ENCODE peak calls at places on chromosome 4, in seven cellular contexts. One of them, this sample, is unnamed.
A peak's percentile ranks its signal among the peaks of the same experiment; 100 is the strongest.

GRCh38 chr4:171924761-171925376 is 111.7 kb downstream of the GALNTL6 start:
- DNase-seq in K562: no peak
- DNase-seq in GM12878: no peak
- DNase-seq in HCT116: no peak
- DNase-seq in H1: no peak
- DNase-seq in HepG2: no peak
- DNase-seq in SK-N-SH: no peak
- DNase-seq in this sample: peak; percentile 4

GRCh38 chr4:23972805-23973204 is 83.0 kb upstream of the PPARGC1A start:
- DNase-seq in HepG2: no peak
- DNase-seq in H1: no peak
- DNase-seq in SK-N-SH: no peak
- DNase-seq in HCT116: no peak
- DNase-seq in K562: no peak
- DNase-seq in GM12878: no peak
- DNase-seq in this sample: no peak

GRCh38 chr4:69830529-69831269 is 29.2 kb downstream of the SULT1E1 start:
- DNase-seq in GM12878: no peak
- DNase-seq in HepG2: peak; percentile 81
- DNase-seq in K562: no peak
- DNase-seq in HCT116: no peak
- DNase-seq in SK-N-SH: no peak
- DNase-seq in H1: no peak
- DNase-seq in this sample: peak; percentile 68

GRCh38 chr4:147543039-147543438 is 62.1 kb downstream of the EDNRA start:
- DNase-seq in H1: no peak
- DNase-seq in HepG2: no peak
- DNase-seq in HCT116: no peak
- DNase-seq in K562: no peak
- DNase-seq in SK-N-SH: no peak
- DNase-seq in GM12878: no peak
- DNase-seq in this sample: no peak

GRCh38 chr4:30553721-30554120 is 166.4 kb upstream of the PCDH7 start:
- DNase-seq in SK-N-SH: no peak
- DNase-seq in HCT116: no peak
- DNase-seq in H1: no peak
- DNase-seq in HepG2: no peak
- DNase-seq in K562: no peak
- DNase-seq in GM12878: no peak
- DNase-seq in this sample: no peak

GRCh38 chr4:40240040-40240653 is 43.3 kb downstream of the RHOH start:
- DNase-seq in K562: no peak
- DNase-seq in SK-N-SH: no peak
- DNase-seq in H1: no peak
- DNase-seq in GM12878: no peak
- DNase-seq in HepG2: no peak
- DNase-seq in HCT116: no peak
- DNase-seq in this sample: no peak

GRCh38 chr4:100288811-100289529 is 98.7 kb upstream of the DDIT4L start:
- DNase-seq in K562: no peak
- DNase-seq in HepG2: no peak
- DNase-seq in GM12878: no peak
- DNase-seq in H1: no peak
- DNase-seq in HCT116: no peak
- DNase-seq in SK-N-SH: no peak
- DNase-seq in this sample: no peak

GRCh38 chr4:106898621-106899230 is 137.4 kb downstream of the DKK2 start:
- DNase-seq in HepG2: peak; percentile 32
- DNase-seq in SK-N-SH: peak; percentile 33
- DNase-seq in H1: no peak
- DNase-seq in K562: peak; percentile 50
- DNase-seq in GM12878: no peak
- DNase-seq in HCT116: peak; percentile 51
- DNase-seq in this sample: peak; percentile 28

GRCh38 chr4:43277003-43277402 is 384.5 kb downstream of the GRXCR1 start:
- DNase-seq in H1: no peak
- DNase-seq in K562: no peak
- DNase-seq in SK-N-SH: no peak
- DNase-seq in HepG2: no peak
- DNase-seq in GM12878: no peak
- DNase-seq in HCT116: no peak
- DNase-seq in this sample: no peak

GRCh38 chr4:16642897-16643296 is 255.5 kb downstream of the LDB2 start:
- DNase-seq in HCT116: no peak
- DNase-seq in K562: peak; percentile 7
- DNase-seq in SK-N-SH: peak; percentile 51
- DNase-seq in H1: no peak
- DNase-seq in HepG2: peak; percentile 7
- DNase-seq in GM12878: no peak
- DNase-seq in this sample: peak; percentile 19

GRCh38 chr4:16636911-16637630 is 261.4 kb downstream of the LDB2 start:
- DNase-seq in K562: no peak
- DNase-seq in SK-N-SH: no peak
- DNase-seq in HCT116: no peak
- DNase-seq in H1: no peak
- DNase-seq in HepG2: no peak
- DNase-seq in GM12878: no peak
- DNase-seq in this sample: no peak

GRCh38 chr4:16643852-16644251 is 254.6 kb downstream of the LDB2 start:
- DNase-seq in HCT116: no peak
- DNase-seq in SK-N-SH: no peak
- DNase-seq in GM12878: no peak
- DNase-seq in K562: no peak
- DNase-seq in H1: no peak
- DNase-seq in HepG2: no peak
- DNase-seq in this sample: no peak

GRCh38 chr4:16646459-16646858 is 252.0 kb downstream of the LDB2 start:
- DNase-seq in K562: no peak
- DNase-seq in HCT116: no peak
- DNase-seq in SK-N-SH: no peak
- DNase-seq in HepG2: no peak
- DNase-seq in H1: no peak
- DNase-seq in GM12878: no peak
- DNase-seq in this sample: no peak

GRCh38 chr4:16641971-16642370 is 256.5 kb downstream of the LDB2 start:
- DNase-seq in HepG2: no peak
- DNase-seq in HCT116: no peak
- DNase-seq in SK-N-SH: no peak
- DNase-seq in H1: no peak
- DNase-seq in K562: no peak
- DNase-seq in GM12878: no peak
- DNase-seq in this sample: no peak
- TF ChIP-seq JUND in HepG2: no peak
- TF ChIP-seq JUND in HCT116: no peak
- TF ChIP-seq JUND in SK-N-SH: no peak
- TF ChIP-seq JUND in H1: no peak
- TF ChIP-seq JUND in K562: no peak
- TF ChIP-seq JUND in GM12878: no peak
- TF ChIP-seq JUND in this sample: no peak

GRCh38 chr4:55554453-55555030 is 7.8 kb upstream of the CLOCK start:
- DNase-seq in SK-N-SH: peak; percentile 26
- DNase-seq in H1: no peak
- DNase-seq in HCT116: peak; percentile 36
- DNase-seq in GM12878: no peak
- DNase-seq in K562: peak; percentile 32
- DNase-seq in HepG2: peak; percentile 19
- DNase-seq in this sample: peak; percentile 42
- TF ChIP-seq JUND in SK-N-SH: no peak
- TF ChIP-seq JUND in H1: no peak
- TF ChIP-seq JUND in HCT116: no peak
- TF ChIP-seq JUND in GM12878: no peak
- TF ChIP-seq JUND in K562: no peak
- TF ChIP-seq JUND in HepG2: no peak
- TF ChIP-seq JUND in this sample: no peak

GRCh38 chr4:7933631-7934510 is 5.8 kb downstream of the AFAP1 start:
- DNase-seq in K562: no peak
- DNase-seq in HCT116: no peak
- DNase-seq in H1: no peak
- DNase-seq in HepG2: no peak
- DNase-seq in GM12878: no peak
- DNase-seq in SK-N-SH: peak; percentile 51
- DNase-seq in this sample: no peak

GRCh38 chr4:7929530-7929951 is 10.1 kb downstream of the AFAP1 start:
- DNase-seq in SK-N-SH: peak; percentile 35
- DNase-seq in HepG2: no peak
- DNase-seq in HCT116: peak; percentile 34
- DNase-seq in GM12878: no peak
- DNase-seq in K562: no peak
- DNase-seq in H1: peak; percentile 25
- DNase-seq in this sample: no peak

GRCh38 chr4:7928711-7929505 is 10.8 kb downstream of the AFAP1 start:
- DNase-seq in K562: no peak
- DNase-seq in H1: no peak
- DNase-seq in HepG2: peak; percentile 56
- DNase-seq in SK-N-SH: peak; percentile 66
- DNase-seq in GM12878: no peak
- DNase-seq in HCT116: peak; percentile 2
- DNase-seq in this sample: peak; percentile 64

GRCh38 chr4:7936963-7937362 is 2.7 kb downstream of the AFAP1 start:
- DNase-seq in H1: no peak
- DNase-seq in HCT116: no peak
- DNase-seq in K562: no peak
- DNase-seq in HepG2: no peak
- DNase-seq in GM12878: no peak
- DNase-seq in SK-N-SH: no peak
- DNase-seq in this sample: no peak

GRCh38 chr4:7932333-7932732 is 7.3 kb downstream of the AFAP1 start:
- DNase-seq in HCT116: no peak
- DNase-seq in GM12878: no peak
- DNase-seq in SK-N-SH: no peak
- DNase-seq in HepG2: no peak
- DNase-seq in H1: no peak
- DNase-seq in K562: no peak
- DNase-seq in this sample: no peak
- TF ChIP-seq JUND in HCT116: no peak
- TF ChIP-seq JUND in GM12878: no peak
- TF ChIP-seq JUND in SK-N-SH: no peak
- TF ChIP-seq JUND in HepG2: no peak
- TF ChIP-seq JUND in H1: no peak
- TF ChIP-seq JUND in K562: no peak
- TF ChIP-seq JUND in this sample: no peak

DNA sequence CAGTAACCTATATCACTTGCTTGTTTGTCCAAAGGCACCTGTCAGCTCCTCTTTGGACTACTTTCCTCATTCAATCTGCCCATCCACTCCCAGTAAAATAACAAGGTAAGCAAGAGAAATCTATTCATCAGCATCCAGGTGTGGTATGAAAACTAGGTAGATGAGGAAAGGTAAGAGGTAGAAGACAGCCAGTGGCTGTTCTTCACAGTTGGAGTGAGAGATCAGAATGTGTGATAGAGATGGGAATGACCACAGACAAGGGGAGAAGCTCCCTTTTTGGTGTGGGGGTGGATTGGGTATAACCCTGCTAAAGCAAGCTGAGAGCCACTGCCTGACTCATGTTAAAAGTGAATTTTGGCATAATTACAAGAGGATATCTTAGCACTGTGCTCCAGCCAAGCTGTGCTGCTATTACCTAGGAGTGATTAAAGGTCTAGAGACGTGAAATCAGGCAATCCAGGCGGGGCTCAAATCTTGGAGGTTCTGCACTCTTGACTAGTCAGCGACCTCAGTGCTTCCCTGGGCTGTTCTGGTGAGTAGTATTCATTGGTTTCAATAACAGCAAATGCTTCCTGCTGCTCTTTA is 28.1 kb upstream of the RASL11B start:
- DNase-seq in H1: no peak
- DNase-seq in SK-N-SH: no peak
- DNase-seq in HepG2: no peak
- DNase-seq in GM12878: no peak
- DNase-seq in K562: no peak
- DNase-seq in HCT116: no peak
- DNase-seq in this sample: no peak
- TF ChIP-seq JUND in H1: no peak
- TF ChIP-seq JUND in SK-N-SH: no peak
- TF ChIP-seq JUND in HepG2: no peak
- TF ChIP-seq JUND in GM12878: no peak
- TF ChIP-seq JUND in K562: no peak
- TF ChIP-seq JUND in HCT116: no peak
- TF ChIP-seq JUND in this sample: no peak

DNA sequence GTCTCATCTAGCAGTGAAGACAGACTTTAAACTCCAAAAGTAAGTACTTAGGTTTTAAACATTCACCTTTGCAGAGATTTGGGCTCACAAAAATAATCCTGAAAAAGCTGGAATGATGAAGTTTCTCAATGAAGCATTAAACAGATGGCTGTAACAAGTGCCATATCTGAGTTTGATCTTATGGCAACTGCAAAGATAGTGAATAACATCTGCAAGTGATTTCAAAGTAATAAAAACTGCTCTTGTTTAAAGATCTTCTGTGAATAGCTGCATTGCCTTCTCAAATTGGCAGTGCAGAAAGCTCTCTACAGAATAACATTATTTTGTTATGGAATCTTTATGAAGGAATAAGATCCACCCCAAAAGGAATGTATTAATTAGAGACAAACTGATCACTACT is 271.1 kb upstream of the SMIM31 start:
- DNase-seq in GM12878: no peak
- DNase-seq in K562: no peak
- DNase-seq in HCT116: no peak
- DNase-seq in H1: no peak
- DNase-seq in SK-N-SH: no peak
- DNase-seq in HepG2: no peak
- DNase-seq in this sample: no peak
- TF ChIP-seq JUND in GM12878: no peak
- TF ChIP-seq JUND in K562: no peak
- TF ChIP-seq JUND in HCT116: no peak
- TF ChIP-seq JUND in H1: no peak
- TF ChIP-seq JUND in SK-N-SH: no peak
- TF ChIP-seq JUND in HepG2: no peak
- TF ChIP-seq JUND in this sample: no peak

DNA sequence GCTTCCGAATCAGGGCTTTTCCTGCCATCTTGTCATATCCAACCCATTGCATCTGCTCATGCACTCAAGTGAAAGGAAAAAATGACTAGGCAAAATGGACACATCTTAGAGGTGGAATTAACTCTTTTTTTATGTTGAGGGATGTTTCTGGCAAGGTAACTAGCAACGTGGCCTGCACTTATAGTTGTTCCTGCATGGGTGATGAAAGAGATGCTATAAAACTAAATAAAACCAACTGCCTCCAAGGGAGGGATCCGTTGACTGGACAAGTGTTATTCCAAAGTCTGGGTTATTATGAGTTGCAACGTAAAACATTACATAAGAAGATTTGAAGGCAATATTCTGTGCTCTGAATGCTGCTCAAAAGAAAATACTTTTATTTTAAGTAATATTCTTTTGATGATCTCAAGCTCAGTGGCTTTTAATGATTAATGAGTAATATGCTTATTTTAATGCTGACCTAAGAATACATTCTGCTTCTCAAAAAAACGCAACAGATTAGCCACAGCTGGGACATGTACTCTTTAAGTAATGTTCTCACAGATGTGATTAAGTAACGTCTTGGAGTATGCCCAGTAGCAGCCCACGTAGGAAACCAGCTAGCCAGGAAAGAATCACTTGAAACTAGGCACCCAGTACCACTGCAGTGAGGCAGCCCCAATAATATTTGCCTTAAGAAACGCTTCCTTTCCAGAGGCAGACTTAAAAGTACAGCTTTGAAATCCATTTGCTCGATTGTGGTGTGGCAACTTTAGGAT is 27.4 kb downstream of the KLF3 start:
- DNase-seq in GM12878: no peak
- DNase-seq in HCT116: no peak
- DNase-seq in HepG2: no peak
- DNase-seq in K562: no peak
- DNase-seq in SK-N-SH: no peak
- DNase-seq in H1: no peak
- DNase-seq in this sample: no peak
- TF ChIP-seq JUND in GM12878: no peak
- TF ChIP-seq JUND in HCT116: no peak
- TF ChIP-seq JUND in HepG2: no peak
- TF ChIP-seq JUND in K562: no peak
- TF ChIP-seq JUND in SK-N-SH: no peak
- TF ChIP-seq JUND in H1: no peak
- TF ChIP-seq JUND in this sample: no peak